ENCODE peak calls at places on chromosome 3, in five cellular contexts. N is DMS 273 treated with DMSO at 0.1 percent for 48 hours; O is Right ventricle myocardium superior; D is neuronal stem cell; M is stimulated activated naive CD8-positive, alpha-beta T cell treated with anti-CD3 and anti-CD28 coated beads, Interleukin-15, amount 100 ng/mL, for 72 hours. X is an unnamed sample.

GRCh38 chr3:177538743-177539730 is 341.8 kb upstream of the TBL1XR1 start:
- DNase-seq in O (no peak), D (no peak), N (no peak), M (no peak), X (peak; percentile 17)

GRCh38 chr3:86793786-86794185 is 197.2 kb downstream of the VGLL3 start:
- DNase-seq in M (no peak), O (no peak), N (no peak), D (no peak), X (no peak)

GRCh38 chr3:178182337-178182761 is 353.9 kb upstream of the KCNMB2 start:
- DNase-seq in M (no peak), N (peak; percentile 70), D (no peak), O (no peak), X (no peak)

GRCh38 chr3:188720636-188721035 is 451.1 kb upstream of the TPRG1 start:
- DNase-seq in N (no peak), O (no peak), M (no peak), D (no peak), X (no peak)

GRCh38 chr3:53187430-53187829 is 26.4 kb downstream of the PRKCD start:
- DNase-seq in M (no peak), D (no peak), O (peak; percentile 8), N (no peak), X (no peak)

GRCh38 chr3:15783361-15783969 is 14.3 kb downstream of the ANKRD28 start:
- DNase-seq in O (no peak), M (no peak), N (no peak), D (no peak), X (no peak)

GRCh38 chr3:160941885-160942494 is 163.2 kb downstream of the B3GALNT1 start:
- DNase-seq in D (peak; percentile 41), O (no peak), N (no peak), M (peak; percentile 57), X (peak; percentile 26)

GRCh38 chr3:45199837-45200648 is 26.0 kb downstream of the TMEM158 start:
- DNase-seq in M (no peak), D (no peak), N (no peak), O (no peak), X (no peak)

GRCh38 chr3:133293397-133294107 is 106.3 kb upstream of the BFSP2 start:
- DNase-seq in D (no peak), M (no peak), O (no peak), N (peak; percentile 63), X (no peak)

GRCh38 chr3:193828477-193828876 is 235.5 kb downstream of the OPA1 start:
- DNase-seq in D (no peak), M (no peak), N (no peak), O (no peak), X (no peak)

GRCh38 chr3:122774564-122774963 is 19.1 kb downstream of the HSPBAP1 start:
- DNase-seq in M (no peak), O (no peak), N (no peak), D (no peak), X (no peak)

GRCh38 chr3:154851644-154852043 is 228.5 kb upstream of the MME start:
- DNase-seq in N (no peak), D (no peak), O (no peak), M (no peak), X (no peak)

GRCh38 chr3:81170298-81170697 is 591.1 kb downstream of the GBE1 start:
- DNase-seq in M (no peak), N (no peak), D (no peak), O (no peak), X (no peak)